ENCODE peak calls at places on chromosomes 12 and 14, in six cellular contexts. A, R, K, Y, Z and U are unnamed samples.

GRCh38 chr14:93731753-93732152 is 56.5 kb downstream of the PRIMA1 start:
- DNase-seq in R (no peak), Z (no peak), Y (no peak), A (no peak), K (no peak), U (no peak)

GRCh38 chr14:104271394-104271793 is 133.0 kb downstream of the KIF26A start:
- DNase-seq in Y (no peak), A (no peak), K (no peak), R (no peak), Z (no peak), U (no peak)

GRCh38 chr14:100211893-100212292 is 27.1 kb upstream of the YY1 start:
- DNase-seq in R (no peak), Y (no peak), Z (no peak), K (no peak), A (no peak), U (no peak)

GRCh38 chr12:79782197-79782890 is 91.6 kb upstream of the PAWR start:
- DNase-seq in Y (no peak), Z (no peak), K (peak; percentile 82), R (no peak), A (peak; percentile 72), U (no peak)

GRCh38 chr14:76201162-76201561 is 49.4 kb downstream of the GPATCH2L start:
- DNase-seq in A (peak; percentile 98), R (no peak), Z (no peak), Y (no peak), K (peak; percentile 79), U (no peak)

GRCh38 chr12:42039146-42039545 is 105.5 kb downstream of the GXYLT1 start:
- DNase-seq in R (no peak), Z (no peak), Y (no peak), K (no peak), A (peak; percentile 43), U (no peak)

GRCh38 chr12:40515041-40515825 is 177.0 kb upstream of the CNTN1 start:
- DNase-seq in Z (no peak), R (no peak), K (no peak), A (no peak), Y (no peak), U (peak; percentile 77)

GRCh38 chr12:127125607-127126259 is 1141.2 kb upstream of the TMEM132C start:
- DNase-seq in R (no peak), K (peak; percentile 53), Y (no peak), Z (no peak), A (peak; percentile 70), U (no peak)

GRCh38 chr14:50039734-50040400 is 76.5 kb downstream of the VCPKMT start:
- DNase-seq in R (no peak), Z (peak; percentile 53), A (no peak), K (peak; percentile 85), Y (no peak), U (peak; percentile 90)

GRCh38 chr14:52351561-52352491 is 37.7 kb downstream of the PTGER2 start:
- DNase-seq in Z (no peak), K (peak; percentile 73), Y (no peak), R (no peak), A (peak; percentile 41), U (no peak)
- H3K27ac ChIP-seq in Z (peak overlapping the region; percentile 3), K (peak overlapping the region; percentile 91), Y (no peak overlapping the region), R (peak overlapping the region; percentile 42), A (peak overlapping the region; percentile 88), U (no peak overlapping the region)

GRCh38 chr12:12331244-12331771 is 18.7 kb downstream of the MANSC1 start:
- DNase-seq in A (no peak), R (no peak), Y (no peak), Z (no peak), K (no peak), U (no peak)

GRCh38 chr12:12333980-12334709 is 15.9 kb downstream of the MANSC1 start:
- DNase-seq in R (peak; percentile 49), Z (no peak), K (peak; percentile 48), Y (no peak), A (peak; percentile 46), U (no peak)

GRCh38 chr12:12334710-12335040 is 15.4 kb downstream of the MANSC1 start:
- DNase-seq in Z (no peak), R (no peak), A (no peak), Y (no peak), K (no peak), U (no peak)

GRCh38 chr12:12333407-12333831 is 16.6 kb downstream of the MANSC1 start:
- DNase-seq in K (no peak), Z (no peak), A (peak; percentile 92), Y (no peak), R (no peak), U (no peak)

DNA sequence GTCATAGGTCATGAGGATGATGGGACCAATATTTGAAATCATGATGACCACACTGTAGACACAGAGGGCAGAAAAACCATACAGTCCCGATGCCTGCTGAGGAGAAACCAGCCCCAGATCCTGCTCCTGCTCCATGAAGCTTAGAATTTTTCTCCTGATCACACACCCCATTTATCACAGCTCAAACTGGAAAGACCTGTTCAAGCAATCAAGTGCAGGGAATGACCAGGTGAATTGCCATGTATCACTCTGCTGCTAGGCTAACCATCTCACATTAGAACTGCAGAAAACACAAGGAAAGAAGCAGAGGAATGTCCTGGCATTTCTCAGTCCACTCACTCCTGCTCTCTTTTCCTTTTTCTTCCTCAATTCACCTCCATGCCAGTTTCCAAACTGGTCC is 18.1 kb downstream of the MANSC1 start:
- DNase-seq in K (no peak), Z (no peak), Y (no peak), R (no peak), A (no peak), U (no peak)
- H3K27ac ChIP-seq in K (no peak overlapping the region), Z (no peak overlapping the region), Y (peak overlapping the region; percentile 40), R (no peak overlapping the region), A (no peak overlapping the region), U (no peak overlapping the region)

GRCh38 chr14:60862283-60862682 is 118.6 kb downstream of the TRMT5 start:
- DNase-seq in A (no peak), Z (peak; percentile 54), R (no peak), Y (no peak), K (peak; percentile 3), U (no peak)
- H3K27ac ChIP-seq in A (no peak overlapping the region), Z (peak overlapping the region; percentile 44), R (no peak overlapping the region), Y (no peak overlapping the region), K (no peak overlapping the region), U (no peak overlapping the region)

GRCh38 chr12:124635316-124635715 is 67.9 kb upstream of the NCOR2 start:
- DNase-seq in R (no peak), Y (no peak), K (no peak), Z (no peak), A (no peak), U (no peak)

GRCh38 chr12:124637163-124637562 is 69.8 kb upstream of the NCOR2 start:
- DNase-seq in A (no peak), K (no peak), R (no peak), Z (no peak), Y (no peak), U (no peak)

GRCh38 chr12:124636138-124636968 is 68.9 kb upstream of the NCOR2 start:
- DNase-seq in Z (peak; percentile 47), R (peak; percentile 35), K (peak; percentile 74), Y (no peak), A (peak; percentile 46), U (no peak)

GRCh38 chr12:124639407-124639806 is 72.0 kb upstream of the NCOR2 start:
- DNase-seq in A (no peak), K (no peak), Y (no peak), Z (no peak), R (no peak), U (no peak)

DNA sequence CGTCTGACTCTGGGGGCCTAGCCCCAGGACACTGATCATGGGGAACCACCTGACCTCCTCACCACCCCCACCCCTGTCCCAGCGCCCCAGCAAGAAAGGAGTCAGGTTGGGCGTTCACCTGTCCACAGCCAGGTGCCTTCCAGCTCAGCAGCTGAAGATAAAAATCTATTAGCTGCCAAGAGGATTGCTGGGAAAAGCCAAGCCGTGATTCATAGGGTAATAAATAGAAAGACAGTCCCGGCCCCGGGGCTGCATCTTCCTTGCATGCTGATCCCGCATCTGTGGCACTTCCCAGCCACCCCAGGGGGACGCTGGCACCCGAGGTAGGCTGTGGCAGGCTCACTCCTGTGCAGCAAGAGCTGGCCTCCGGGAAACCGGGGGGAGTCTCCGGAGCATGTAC is 70.2 kb upstream of the NCOR2 start:
- DNase-seq in Z (no peak), A (no peak), K (no peak), R (no peak), Y (no peak), U (no peak)
- H3K27ac ChIP-seq in Z (no peak overlapping the region), A (no peak overlapping the region), K (no peak overlapping the region), R (no peak overlapping the region), Y (no peak overlapping the region), U (no peak overlapping the region)

DNA sequence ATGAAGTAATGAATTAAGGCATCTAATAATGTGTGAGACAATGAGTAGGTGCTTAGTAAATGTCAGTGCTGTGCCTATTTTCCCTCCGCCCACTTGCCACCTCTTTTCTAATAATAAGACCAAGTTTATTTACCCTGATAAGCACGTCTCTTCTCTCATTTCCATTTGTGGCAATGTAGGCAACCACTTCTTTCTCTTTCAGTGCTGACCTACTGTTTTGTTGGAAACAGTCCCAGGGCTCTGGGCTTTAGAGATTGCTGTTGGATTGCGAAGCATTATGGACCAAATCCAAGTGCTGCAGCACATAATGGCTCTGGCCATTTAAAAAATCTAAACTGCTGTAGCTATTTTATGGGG is 141.3 kb upstream of the PLEKHG7 start:
- DNase-seq in K (peak; percentile 75), Z (peak; percentile 66), R (no peak), Y (no peak), A (peak; percentile 91), U (no peak)
- H3K27ac ChIP-seq in K (no peak overlapping the region), Z (peak overlapping the region; percentile 71), R (no peak overlapping the region), Y (no peak overlapping the region), A (no peak overlapping the region), U (no peak overlapping the region)

DNA sequence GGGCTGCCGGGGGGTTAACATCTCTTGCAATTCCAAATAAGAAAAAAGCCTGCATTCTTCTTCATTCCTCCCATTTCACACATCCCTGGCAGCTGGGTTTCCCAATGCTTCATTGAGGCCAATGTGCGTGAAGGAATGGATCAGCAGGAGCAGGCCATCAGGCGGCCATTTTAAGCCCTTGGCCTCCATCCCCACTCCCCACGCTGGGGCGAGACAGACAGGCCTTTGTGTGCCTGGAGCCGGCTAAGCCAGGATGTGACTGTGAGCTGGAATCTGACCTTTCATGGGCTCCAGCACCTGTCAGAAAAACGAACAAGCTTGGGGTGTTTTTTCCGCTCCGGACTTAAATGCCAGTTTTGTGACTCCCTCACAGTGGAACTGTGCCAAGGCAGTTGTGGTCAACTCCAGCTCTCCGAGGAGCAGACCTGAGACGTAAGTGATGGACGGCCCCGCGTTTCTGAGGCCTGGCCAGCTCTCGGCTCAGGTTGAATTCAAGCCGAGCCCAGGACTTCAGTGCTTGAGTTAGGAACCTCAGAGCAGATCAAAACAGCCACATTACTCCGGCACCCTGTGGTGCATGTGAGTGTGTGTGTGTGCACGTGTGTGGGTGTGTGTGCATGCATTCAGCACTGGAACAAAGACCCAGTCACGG is 133.1 kb downstream of the TMEM30B start:
- DNase-seq in K (peak; percentile 83), R (no peak), Y (peak; percentile 51), Z (no peak), A (peak; percentile 100), U (no peak)
- H3K27ac ChIP-seq in K (peak overlapping the region; percentile 90), R (no peak overlapping the region), Y (peak overlapping the region; percentile 69), Z (peak overlapping the region; percentile 73), A (peak overlapping the region; percentile 99), U (no peak overlapping the region)

GRCh38 chr14:66482873-66483272 is 3.3 kb upstream of the CCDC196 start:
- DNase-seq in R (no peak), K (no peak), Z (no peak), A (no peak), Y (no peak), U (no peak)
- H3K27ac ChIP-seq in R (no peak overlapping the region), K (no peak overlapping the region), Z (no peak overlapping the region), A (no peak overlapping the region), Y (no peak overlapping the region), U (no peak overlapping the region)